ENCODE peak calls at places on chromosome 3, in six cellular contexts. One of them, this sample, is unnamed.
A peak's percentile ranks its signal among the peaks of the same experiment; 100 is the strongest.

GRCh38 chr3:127546517-127546916 is 44.0 kb downstream of the TPRA1 start:
- DNase-seq in heart right ventricle: no peak
- DNase-seq in upper lobe of right lung: no peak
- DNase-seq in AG09309: no peak
- DNase-seq in lower leg skin: no peak
- DNase-seq in activated B cell treated with CpG ODN at 0.5 μM for 24 hours: no peak
- DNase-seq in this sample: no peak

GRCh38 chr3:116445291-116445841 is at the start of gene LSAMP:
- DNase-seq in AG09309: no peak
- DNase-seq in activated B cell treated with CpG ODN at 0.5 μM for 24 hours: no peak
- DNase-seq in heart right ventricle: no peak
- DNase-seq in lower leg skin: no peak
- DNase-seq in upper lobe of right lung: no peak
- DNase-seq in this sample: no peak

GRCh38 chr3:99562138-99562537 is 76.3 kb upstream of the COL8A1 start:
- DNase-seq in heart right ventricle: no peak
- DNase-seq in upper lobe of right lung: no peak
- DNase-seq in AG09309: no peak
- DNase-seq in lower leg skin: no peak
- DNase-seq in activated B cell treated with CpG ODN at 0.5 μM for 24 hours: no peak
- DNase-seq in this sample: no peak

GRCh38 chr3:120855665-120856437 is 52.2 kb upstream of the STXBP5L start:
- DNase-seq in upper lobe of right lung: no peak
- DNase-seq in activated B cell treated with CpG ODN at 0.5 μM for 24 hours: no peak
- DNase-seq in AG09309: peak; percentile 68
- DNase-seq in lower leg skin: no peak
- DNase-seq in heart right ventricle: peak; percentile 8
- DNase-seq in this sample: peak; percentile 34

GRCh38 chr3:141979050-141979671 is 102.7 kb downstream of the ATP1B3 start:
- DNase-seq in lower leg skin: no peak
- DNase-seq in AG09309: peak; percentile 81
- DNase-seq in upper lobe of right lung: no peak
- DNase-seq in heart right ventricle: no peak
- DNase-seq in activated B cell treated with CpG ODN at 0.5 μM for 24 hours: no peak
- DNase-seq in this sample: peak; percentile 26

GRCh38 chr3:5494913-5495519 is 307.5 kb downstream of the EDEM1 start:
- DNase-seq in AG09309: no peak
- DNase-seq in upper lobe of right lung: no peak
- DNase-seq in lower leg skin: no peak
- DNase-seq in heart right ventricle: no peak
- DNase-seq in activated B cell treated with CpG ODN at 0.5 μM for 24 hours: no peak
- DNase-seq in this sample: no peak

GRCh38 chr3:169998668-169999131 is 32.1 kb downstream of the SEC62 start:
- DNase-seq in lower leg skin: no peak
- DNase-seq in upper lobe of right lung: no peak
- DNase-seq in heart right ventricle: no peak
- DNase-seq in activated B cell treated with CpG ODN at 0.5 μM for 24 hours: no peak
- DNase-seq in AG09309: peak; percentile 39
- DNase-seq in this sample: peak; percentile 85

GRCh38 chr3:168870892-168871291 is 775.2 kb upstream of the GOLIM4 start:
- DNase-seq in upper lobe of right lung: no peak
- DNase-seq in activated B cell treated with CpG ODN at 0.5 μM for 24 hours: no peak
- DNase-seq in heart right ventricle: no peak
- DNase-seq in AG09309: no peak
- DNase-seq in lower leg skin: no peak
- DNase-seq in this sample: no peak

GRCh38 chr3:37546876-37547275 is 314.8 kb upstream of the CTDSPL start:
- DNase-seq in heart right ventricle: peak; percentile 65
- DNase-seq in upper lobe of right lung: no peak
- DNase-seq in activated B cell treated with CpG ODN at 0.5 μM for 24 hours: no peak
- DNase-seq in AG09309: no peak
- DNase-seq in lower leg skin: no peak
- DNase-seq in this sample: no peak
- TF ChIP-seq CTCF in heart right ventricle: peak; percentile 17
- TF ChIP-seq CTCF in upper lobe of right lung: peak; percentile 18
- TF ChIP-seq CTCF in activated B cell treated with CpG ODN at 0.5 μM for 24 hours: no peak
- TF ChIP-seq CTCF in AG09309: peak; percentile 16
- TF ChIP-seq CTCF in lower leg skin: no peak
- TF ChIP-seq CTCF in this sample: no peak

GRCh38 chr3:31565288-31565687 is 32.6 kb downstream of the STT3B start:
- DNase-seq in AG09309: no peak
- DNase-seq in lower leg skin: no peak
- DNase-seq in activated B cell treated with CpG ODN at 0.5 μM for 24 hours: no peak
- DNase-seq in upper lobe of right lung: no peak
- DNase-seq in heart right ventricle: no peak
- DNase-seq in this sample: no peak
- TF ChIP-seq CTCF in AG09309: no peak
- TF ChIP-seq CTCF in lower leg skin: no peak
- TF ChIP-seq CTCF in activated B cell treated with CpG ODN at 0.5 μM for 24 hours: no peak
- TF ChIP-seq CTCF in upper lobe of right lung: no peak
- TF ChIP-seq CTCF in heart right ventricle: no peak
- TF ChIP-seq CTCF in this sample: no peak

DNA sequence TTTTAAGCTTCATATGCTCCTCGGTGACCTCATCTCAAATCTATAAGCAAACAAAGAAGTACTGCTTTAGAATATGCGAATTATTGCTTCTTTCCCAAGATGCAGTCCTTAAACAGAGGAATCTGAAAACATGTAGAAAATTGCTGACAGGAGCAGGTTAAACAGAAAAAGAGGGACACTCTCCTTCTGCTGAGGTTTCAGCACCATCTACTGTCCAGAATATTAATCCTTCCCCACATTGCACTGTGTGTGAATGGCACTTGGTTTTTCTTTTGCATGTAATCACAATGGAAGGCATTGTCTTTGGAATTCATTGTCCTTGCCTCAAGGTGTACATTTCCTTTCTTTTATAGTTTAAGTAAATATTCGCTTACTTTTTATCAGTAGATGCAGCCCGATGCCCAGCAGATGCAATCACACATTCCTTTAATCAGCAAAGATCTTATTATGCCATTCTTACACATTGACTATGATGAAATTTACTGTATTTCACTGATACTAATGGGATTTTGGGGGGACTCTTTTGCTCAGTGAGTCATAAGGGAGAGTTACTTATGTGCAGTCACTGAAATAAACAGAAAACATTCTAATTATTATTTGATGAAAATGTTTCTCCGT is 94.6 kb downstream of the IL5RA start:
- DNase-seq in upper lobe of right lung: no peak
- DNase-seq in activated B cell treated with CpG ODN at 0.5 μM for 24 hours: no peak
- DNase-seq in AG09309: no peak
- DNase-seq in heart right ventricle: no peak
- DNase-seq in lower leg skin: no peak
- DNase-seq in this sample: no peak
- TF ChIP-seq CTCF in upper lobe of right lung: peak; percentile 57
- TF ChIP-seq CTCF in activated B cell treated with CpG ODN at 0.5 μM for 24 hours: no peak
- TF ChIP-seq CTCF in AG09309: no peak
- TF ChIP-seq CTCF in heart right ventricle: peak; percentile 21
- TF ChIP-seq CTCF in lower leg skin: no peak
- TF ChIP-seq CTCF in this sample: no peak

DNA sequence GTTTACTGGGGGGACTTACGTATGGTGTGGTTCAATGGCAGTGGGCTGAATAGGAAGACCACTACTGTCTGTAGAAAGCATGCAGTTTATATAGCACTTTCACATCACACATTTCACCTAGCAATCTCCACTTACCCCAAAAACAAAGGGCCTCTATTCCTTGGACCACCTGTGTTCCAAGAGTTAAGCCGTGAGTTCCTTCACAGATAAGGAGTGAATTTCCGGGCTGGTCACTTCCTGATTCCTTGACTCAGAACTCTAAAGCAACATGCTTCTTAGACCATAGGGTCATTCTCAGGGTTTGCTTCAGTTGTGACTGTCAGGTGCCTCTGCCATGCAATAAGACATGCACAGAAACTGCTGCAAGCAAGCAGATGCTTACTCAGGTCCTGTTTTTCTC is 588.5 kb upstream of the TGFBR2 start:
- DNase-seq in lower leg skin: no peak
- DNase-seq in heart right ventricle: no peak
- DNase-seq in activated B cell treated with CpG ODN at 0.5 μM for 24 hours: no peak
- DNase-seq in AG09309: no peak
- DNase-seq in upper lobe of right lung: no peak
- DNase-seq in this sample: no peak
- TF ChIP-seq CTCF in lower leg skin: no peak
- TF ChIP-seq CTCF in heart right ventricle: no peak
- TF ChIP-seq CTCF in activated B cell treated with CpG ODN at 0.5 μM for 24 hours: no peak
- TF ChIP-seq CTCF in AG09309: no peak
- TF ChIP-seq CTCF in upper lobe of right lung: no peak
- TF ChIP-seq CTCF in this sample: no peak

GRCh38 chr3:158810823-158811425 is 9.1 kb downstream of the MFSD1 start:
- DNase-seq in lower leg skin: no peak
- DNase-seq in heart right ventricle: no peak
- DNase-seq in upper lobe of right lung: no peak
- DNase-seq in AG09309: no peak
- DNase-seq in activated B cell treated with CpG ODN at 0.5 μM for 24 hours: no peak
- DNase-seq in this sample: no peak
- TF ChIP-seq CTCF in lower leg skin: no peak
- TF ChIP-seq CTCF in heart right ventricle: no peak
- TF ChIP-seq CTCF in upper lobe of right lung: no peak
- TF ChIP-seq CTCF in AG09309: no peak
- TF ChIP-seq CTCF in activated B cell treated with CpG ODN at 0.5 μM for 24 hours: no peak
- TF ChIP-seq CTCF in this sample: no peak

GRCh38 chr3:148464246-148464645 is 233.5 kb upstream of the AGTR1 start:
- DNase-seq in activated B cell treated with CpG ODN at 0.5 μM for 24 hours: no peak
- DNase-seq in upper lobe of right lung: no peak
- DNase-seq in AG09309: no peak
- DNase-seq in lower leg skin: no peak
- DNase-seq in heart right ventricle: no peak
- DNase-seq in this sample: no peak

GRCh38 chr3:148460686-148461085 is 237.0 kb upstream of the AGTR1 start:
- DNase-seq in heart right ventricle: no peak
- DNase-seq in lower leg skin: no peak
- DNase-seq in upper lobe of right lung: no peak
- DNase-seq in activated B cell treated with CpG ODN at 0.5 μM for 24 hours: no peak
- DNase-seq in AG09309: no peak
- DNase-seq in this sample: no peak

GRCh38 chr3:148455098-148455497 is 242.6 kb upstream of the AGTR1 start:
- DNase-seq in AG09309: no peak
- DNase-seq in upper lobe of right lung: no peak
- DNase-seq in activated B cell treated with CpG ODN at 0.5 μM for 24 hours: no peak
- DNase-seq in lower leg skin: peak; percentile 69
- DNase-seq in heart right ventricle: no peak
- DNase-seq in this sample: no peak

DNA sequence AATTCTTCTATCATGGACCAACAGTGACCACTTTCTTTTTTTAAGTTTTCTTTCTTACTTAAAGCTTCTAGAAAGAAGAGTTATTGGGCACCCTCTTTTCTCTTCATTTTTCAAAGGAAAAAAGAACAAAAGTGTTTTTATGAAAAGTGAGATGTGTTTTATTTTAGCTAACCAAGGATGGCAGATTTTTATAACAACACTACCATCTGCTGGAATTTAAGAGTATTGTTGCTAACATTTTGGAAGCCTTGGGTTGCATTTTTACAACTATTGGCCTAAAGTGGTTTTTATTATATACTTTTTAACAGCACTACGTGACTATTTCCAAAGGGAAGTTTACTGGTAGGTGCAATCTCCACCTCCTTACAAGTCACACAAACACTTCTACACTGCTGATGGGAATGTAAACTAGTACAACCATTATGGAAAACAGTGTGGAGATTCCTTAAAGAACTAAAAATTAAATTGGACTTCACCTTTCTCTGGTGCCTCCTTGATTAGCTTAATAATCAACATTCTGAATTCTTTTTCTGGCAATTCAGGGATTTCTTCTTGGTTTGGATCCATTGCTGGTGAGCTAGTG is 237.7 kb upstream of the AGTR1 start:
- DNase-seq in heart right ventricle: no peak
- DNase-seq in lower leg skin: no peak
- DNase-seq in upper lobe of right lung: no peak
- DNase-seq in AG09309: no peak
- DNase-seq in activated B cell treated with CpG ODN at 0.5 μM for 24 hours: no peak
- DNase-seq in this sample: no peak
- TF ChIP-seq CTCF in heart right ventricle: no peak
- TF ChIP-seq CTCF in lower leg skin: no peak
- TF ChIP-seq CTCF in upper lobe of right lung: peak; percentile 34
- TF ChIP-seq CTCF in AG09309: peak; percentile 32
- TF ChIP-seq CTCF in activated B cell treated with CpG ODN at 0.5 μM for 24 hours: no peak
- TF ChIP-seq CTCF in this sample: peak; percentile 41

GRCh38 chr3:105364113-105364512 is 2.6 kb upstream of the ALCAM start:
- DNase-seq in activated B cell treated with CpG ODN at 0.5 μM for 24 hours: no peak
- DNase-seq in heart right ventricle: no peak
- DNase-seq in upper lobe of right lung: no peak
- DNase-seq in AG09309: no peak
- DNase-seq in lower leg skin: no peak
- DNase-seq in this sample: no peak
- TF ChIP-seq CTCF in activated B cell treated with CpG ODN at 0.5 μM for 24 hours: no peak
- TF ChIP-seq CTCF in heart right ventricle: no peak
- TF ChIP-seq CTCF in upper lobe of right lung: no peak
- TF ChIP-seq CTCF in AG09309: peak; percentile 3
- TF ChIP-seq CTCF in lower leg skin: no peak
- TF ChIP-seq CTCF in this sample: no peak